ENCODE peak calls at places on chromosomes 12 and 14, in seven cellular contexts. X is T follicular helper cell; B is fibroblast of mammary gland; O is stimulated activated naive CD4-positive, alpha-beta T cell; F is left colon; S is stimulated activated CD8-positive, alpha-beta memory T cell treated with anti-CD3 and anti-CD28 coated beads, Interleukin-4, amount 100 ng/mL, for 24 hours; G is GM12891. I is an unnamed sample.

GRCh38 chr14:97458302-97459137 is 661.3 kb downstream of the VRK1 start:
- DNase-seq in X (peak; percentile 64), B (no peak), O (peak; percentile 94), F (no peak), S (peak; percentile 57), G (no peak), I (peak; percentile 24)

GRCh38 chr12:54870617-54871016 is 16.3 kb downstream of the MUCL1 start:
- DNase-seq in X (no peak), B (no peak), O (no peak), F (no peak), S (no peak), G (no peak), I (no peak)

GRCh38 chr14:104186575-104186974 is 48.2 kb downstream of the KIF26A start:
- DNase-seq in X (no peak), B (no peak), O (no peak), F (no peak), S (no peak), G (no peak), I (no peak)

GRCh38 chr12:71702590-71702989 is 16.7 kb downstream of the TMEM19 start:
- DNase-seq in X (no peak), B (no peak), O (no peak), F (no peak), S (no peak), G (no peak), I (no peak)

GRCh38 chr12:79186506-79186905 is 321.9 kb downstream of the SYT1 start:
- DNase-seq in X (no peak), B (no peak), O (no peak), F (no peak), S (no peak), G (no peak), I (no peak)

GRCh38 chr12:105369014-105369413 is 38.5 kb downstream of the C12orf75 start:
- DNase-seq in X (no peak), B (peak; percentile 83), O (no peak), F (no peak), S (no peak), G (no peak), I (peak; percentile 62)

GRCh38 chr14:46482200-46482599 is 169.4 kb downstream of the RPL10L start:
- DNase-seq in X (no peak), B (no peak), O (no peak), F (no peak), S (no peak), G (no peak), I (no peak)

GRCh38 chr14:53180272-53181221 is 27.4 kb upstream of the DDHD1 start:
- DNase-seq in X (peak; percentile 7), B (peak; percentile 52), O (no peak), F (no peak), S (peak; percentile 16), G (no peak), I (peak; percentile 66)

GRCh38 chr12:15323530-15323929 is 1.2 kb downstream of the PTPRO start:
- DNase-seq in X (no peak), B (no peak), O (no peak), F (no peak), S (no peak), G (no peak), I (no peak)

GRCh38 chr12:89448951-89449371 is 75.6 kb downstream of the GALNT4 start:
- DNase-seq in X (no peak), B (no peak), O (no peak), F (no peak), S (no peak), G (no peak), I (peak; percentile 61)

GRCh38 chr12:100268835-100269564 is 2.0 kb downstream of the SCYL2 start:
- DNase-seq in X (no peak), B (peak; percentile 19), O (no peak), F (no peak), S (no peak), G (no peak), I (peak; percentile 4)

I was measured in RPMI7951.